ENCODE peak calls at places on chromosomes 6 and 20, in six cellular contexts. A, Y, I, M, W and T are unnamed samples.

GRCh38 chr6:151475653-151476523 is 17.9 kb upstream of the CCDC170 start:
- DNase-seq in I (no peak), W (peak; percentile 70), A (peak; percentile 50), M (no peak), Y (peak; percentile 42), T (peak; percentile 42)

GRCh38 chr6:27894839-27895762 is 17.1 kb downstream of the OR2B2 start:
- DNase-seq in A (peak; percentile 86), W (peak; percentile 91), I (peak; percentile 43), M (no peak), Y (peak; percentile 64), T (peak; percentile 72)

GRCh38 chr6:65707134-65707826 is at the start of gene EYS:
- DNase-seq in I (no peak), A (no peak), Y (no peak), W (no peak), M (no peak), T (no peak)

GRCh38 chr6:170437719-170438401 is 115.2 kb downstream of the PSMB1 start:
- DNase-seq in I (no peak), Y (no peak), A (no peak), M (no peak), W (no peak), T (no peak)

GRCh38 chr6:93819189-93819588 is 399.8 kb upstream of the EPHA7 start:
- DNase-seq in M (no peak), I (no peak), W (peak; percentile 13), Y (no peak), A (no peak), T (no peak)

GRCh38 chr6:134519456-134519855 is 201.5 kb upstream of the SGK1 start:
- DNase-seq in M (no peak), A (no peak), Y (no peak), W (no peak), I (no peak), T (no peak)

GRCh38 chr20:58481541-58482021 is 33.6 kb downstream of the APCDD1L start:
- DNase-seq in M (peak; percentile 44), Y (peak; percentile 50), A (peak; percentile 94), W (peak; percentile 59), I (no peak), T (peak; percentile 67)

GRCh38 chr6:17469006-17469972 is 75.9 kb downstream of the CAP2 start:
- DNase-seq in M (no peak), Y (no peak), I (no peak), A (no peak), W (peak; percentile 63), T (no peak)

GRCh38 chr6:56343295-56343694 is 95.9 kb upstream of the COL21A1 start:
- DNase-seq in A (no peak), W (no peak), I (no peak), M (no peak), Y (no peak), T (no peak)

GRCh38 chr20:17557675-17558006 is 12.2 kb upstream of the DSTN start:
- DNase-seq in M (no peak), W (peak; percentile 87), I (no peak), A (peak; percentile 60), Y (peak; percentile 93), T (peak; percentile 76)

GRCh38 chr6:19841181-19841580 is 4.0 kb downstream of the ID4 start:
- DNase-seq in Y (no peak), W (no peak), I (no peak), A (no peak), M (no peak), T (no peak)

GRCh38 chr6:126199482-126199881 is 140.4 kb upstream of the CENPW start:
- DNase-seq in I (no peak), A (no peak), W (no peak), Y (no peak), M (no peak), T (no peak)

GRCh38 chr20:37298190-37298939 is 8.9 kb downstream of the MANBAL start:
- DNase-seq in I (no peak), W (peak; percentile 73), Y (no peak), A (no peak), M (no peak), T (no peak)

GRCh38 chr20:16397053-16397452 is 176.2 kb downstream of the KIF16B start:
- DNase-seq in M (no peak), Y (no peak), I (no peak), A (no peak), W (peak; percentile 26), T (no peak)

GRCh38 chr6:72418495-72418894 is 203.4 kb upstream of the KCNQ5 start:
- DNase-seq in I (no peak), M (no peak), A (peak; percentile 84), Y (no peak), W (peak; percentile 21), T (peak; percentile 38)

GRCh38 chr6:37244430-37245310 is 12.9 kb upstream of the TBC1D22B start:
- DNase-seq in W (peak; percentile 100), M (no peak), I (no peak), Y (no peak), A (peak; percentile 43), T (peak; percentile 83)

GRCh38 chr6:69926745-69927144 is 60.4 kb downstream of the COL19A1 start:
- DNase-seq in I (no peak), M (no peak), Y (no peak), W (no peak), A (no peak), T (no peak)

GRCh38 chr20:56373942-56374341 is 15.2 kb downstream of the FAM210B start:
- DNase-seq in W (peak; percentile 99), M (no peak), I (no peak), A (peak; percentile 83), Y (peak; percentile 71), T (no peak)

GRCh38 chr20:2752631-2753455 is 47.6 kb downstream of the CPXM1 start:
- DNase-seq in I (no peak), M (peak; percentile 47), W (peak; percentile 28), Y (no peak), A (peak; percentile 96), T (peak; percentile 62)

GRCh38 chr6:36109092-36109491 is 21.2 kb upstream of the MAPK13 start:
- DNase-seq in Y (no peak), M (no peak), A (no peak), I (no peak), W (no peak), T (no peak)
- H3K4me1 ChIP-seq in Y (no peaks in the 10 kb centered on the region), M (peaks cover 46% of the 10 kb centered on the region), A (no peaks in the 10 kb centered on the region), I (peaks cover 18% of the 10 kb centered on the region), W (no peaks in the 10 kb centered on the region), T (no peaks in the 10 kb centered on the region)

DNA sequence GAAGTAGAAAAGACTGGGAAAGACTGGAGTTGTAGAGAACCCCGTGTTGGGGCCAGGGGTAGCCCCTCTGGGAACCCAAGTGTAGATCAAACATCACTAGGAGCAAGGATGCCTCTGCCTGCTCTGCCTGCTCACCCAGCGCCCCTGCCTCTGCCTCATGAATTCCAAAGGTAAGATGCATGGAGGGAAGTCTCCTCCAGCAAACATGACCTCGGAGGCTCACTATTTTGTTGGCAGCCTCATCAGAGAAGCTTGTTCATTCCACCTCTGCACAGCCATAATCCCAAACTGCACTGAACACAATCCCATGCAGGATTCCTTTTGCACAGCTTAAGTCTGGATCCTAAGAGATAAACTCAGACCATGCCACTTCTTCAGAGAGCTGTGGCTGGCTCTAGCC is 4.9 kb downstream of the FRS3 start:
- DNase-seq in I (no peak), M (no peak), A (peak; percentile 75), W (no peak), Y (no peak), T (no peak)
- H3K36me3 ChIP-seq in I (peaks cover 36% of the 10 kb centered on the region), M (no peaks in the 10 kb centered on the region), A (peaks cover 51% of the 10 kb centered on the region), W (peaks cover 18% of the 10 kb centered on the region), Y (no peaks in the 10 kb centered on the region), T (peaks cover 35% of the 10 kb centered on the region)

GRCh38 chr6:30721198-30722024 is 1.3 kb downstream of the TUBB start:
- DNase-seq in W (peak; percentile 90), M (peak; percentile 97), Y (peak; percentile 63), I (peak; percentile 94), A (peak; percentile 96), T (peak; percentile 89)

GRCh38 chr6:30719791-30720737 is at the start of gene TUBB:
- DNase-seq in Y (peak; percentile 94), A (peak; percentile 98), I (peak; percentile 91), W (peak; percentile 98), M (peak; percentile 84), T (peak; percentile 98)

GRCh38 chr6:30720738-30721197 is 616 bp downstream of the TUBB start:
- DNase-seq in I (no peak), M (peak; percentile 37), Y (no peak), A (peak; percentile 83), W (peak; percentile 39), T (peak; percentile 75)

GRCh38 chr6:30724906-30725667 is 4.9 kb downstream of the TUBB start:
- DNase-seq in I (no peak), W (no peak), Y (no peak), M (no peak), A (peak; percentile 80), T (no peak)

DNA sequence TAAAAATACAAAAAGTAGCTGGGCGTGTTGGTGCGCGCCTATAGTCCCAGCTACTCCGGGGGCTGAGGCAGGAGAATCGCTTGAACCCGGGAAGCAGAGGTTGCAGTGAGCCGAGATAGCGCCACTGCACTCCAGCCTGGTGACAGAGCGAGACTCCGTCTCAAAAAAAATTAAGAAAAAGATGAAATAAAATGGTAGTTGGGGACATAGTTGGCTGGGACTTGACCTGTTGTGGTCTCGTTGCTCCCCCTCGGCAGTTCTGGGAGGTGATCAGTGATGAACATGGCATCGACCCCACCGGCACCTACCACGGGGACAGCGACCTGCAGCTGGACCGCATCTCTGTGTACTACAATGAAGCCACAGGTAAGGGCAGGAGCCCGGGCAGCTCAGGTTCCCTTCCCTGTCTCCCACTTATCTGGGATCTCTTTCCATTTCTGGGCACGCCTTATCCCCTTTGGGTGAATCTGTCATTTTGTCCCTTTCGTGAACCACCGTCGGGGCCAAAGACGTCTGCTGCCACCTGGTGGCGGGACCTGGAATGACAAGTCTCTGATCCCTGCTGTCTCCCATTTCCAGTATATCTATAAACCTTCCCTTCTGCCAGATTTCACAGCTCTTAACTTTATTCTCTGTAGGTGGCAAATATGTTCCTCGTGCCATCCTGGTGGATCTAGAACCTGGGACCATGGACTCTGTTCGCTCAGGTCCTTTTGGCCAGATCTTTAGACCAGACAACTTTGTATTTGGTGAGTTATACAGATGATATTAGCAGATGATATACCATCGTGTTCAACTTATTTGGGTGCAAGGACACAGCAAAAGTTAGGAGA is 2.3 kb downstream of the TUBB start:
- DNase-seq in Y (peak; percentile 72), M (peak; percentile 84), A (peak; percentile 94), I (peak; percentile 77), W (peak; percentile 77), T (peak; percentile 81)
- H3K4me3 ChIP-seq in Y (peak overlapping the region; percentile 85), M (peak overlapping the region; percentile 80), A (peak overlapping the region; percentile 93), I (peak overlapping the region; percentile 54), W (peak overlapping the region; percentile 73), T (peak overlapping the region; percentile 78)

DNA sequence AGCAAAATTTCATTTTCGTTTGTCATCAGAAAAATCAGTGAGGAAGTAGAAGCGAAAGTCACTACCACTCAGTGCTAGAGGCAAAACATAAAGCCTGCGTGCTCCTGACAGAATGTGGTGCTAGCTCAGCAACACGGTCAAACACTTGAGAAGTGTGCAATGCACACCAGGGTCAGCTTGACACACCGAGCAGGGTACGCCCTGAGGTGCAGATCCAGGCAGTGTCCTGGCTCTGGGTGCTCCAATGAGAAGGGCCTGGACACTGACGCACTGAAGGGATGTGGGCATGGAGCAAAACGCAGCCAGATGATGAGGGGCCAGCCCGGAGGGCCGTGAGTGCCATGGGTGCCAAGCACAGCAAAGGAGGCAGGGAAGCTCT is 5.9 kb downstream of the RNASET2 start:
- DNase-seq in I (no peak), A (no peak), M (no peak), W (no peak), Y (no peak), T (no peak)
- H3K4me1 ChIP-seq in I (peaks cover 56% of the 10 kb centered on the region), A (no peaks in the 10 kb centered on the region), M (peaks cover 63% of the 10 kb centered on the region), W (no peaks in the 10 kb centered on the region), Y (peaks cover 8% of the 10 kb centered on the region), T (peaks cover 6% of the 10 kb centered on the region)